ENCODE peak calls at places on chromosomes 6 and 20, in eight cellular contexts. O is lung, E is AG09309, C is GM12878, P is fibroblast of pulmonary artery, A is OCI-LY7, Z is testis, M is cardiac muscle cell. T is an unnamed sample.

GRCh38 chr6:71585472-71585871 is 296.9 kb downstream of the OGFRL1 start:
- DNase-seq in O (no peak), E (no peak), C (no peak), P (no peak), A (no peak), Z (peak), M (no peak), T (no peak)

GRCh38 chr6:130934848-130935585 is 107.8 kb downstream of the SMLR1 start:
- DNase-seq in O (no peak), E (no peak), C (no peak), P (peak), A (no peak), Z (no peak), M (peak), T (peak)

GRCh38 chr6:5308066-5308465 is 46.8 kb downstream of the FARS2 start:
- DNase-seq in O (no peak), E (no peak), C (no peak), P (no peak), A (no peak), Z (no peak), M (no peak), T (no peak)

GRCh38 chr6:90709597-90709996 is 122.7 kb upstream of the MAP3K7 start:
- DNase-seq in O (no peak), E (no peak), C (no peak), P (no peak), A (no peak), Z (no peak), M (no peak), T (no peak)

GRCh38 chr20:46027245-46027853 is 1.7 kb upstream of the SLC12A5 start:
- DNase-seq in O (no peak), E (peak), C (no peak), P (peak), A (peak), Z (peak), M (peak), T (peak)

GRCh38 chr20:63979549-63980316 is at the start of gene SAMD10:
- DNase-seq in O (peak), E (no peak), C (peak), P (no peak), A (peak), Z (peak), M (peak), T (no peak)

GRCh38 chr6:105739764-105740163 is 336.9 kb upstream of the PREP start:
- DNase-seq in O (no peak), E (no peak), C (no peak), P (no peak), A (no peak), Z (no peak), M (no peak), T (no peak)

GRCh38 chr6:42243046-42243445 is 25.4 kb upstream of the MRPS10 start:
- DNase-seq in O (no peak), E (no peak), C (no peak), P (no peak), A (no peak), Z (no peak), M (no peak), T (no peak)

GRCh38 chr20:7650481-7650880 is 289.8 kb downstream of the HAO1 start:
- DNase-seq in O (no peak), E (peak), C (no peak), P (peak), A (peak), Z (no peak), M (peak), T (peak)

GRCh38 chr6:71977860-71978259 is 91.5 kb downstream of the RIMS1 start:
- DNase-seq in O (no peak), E (no peak), C (no peak), P (peak), A (peak), Z (no peak), M (no peak), T (no peak)

GRCh38 chr6:136763716-136764521 is 28.4 kb downstream of the MAP3K5 start:
- DNase-seq in O (no peak), E (no peak), C (peak), P (no peak), A (peak), Z (no peak), M (no peak), T (no peak)

GRCh38 chr6:37491161-37491829 is 8.4 kb downstream of the CCDC167 start:
- DNase-seq in O (no peak), E (no peak), C (no peak), P (no peak), A (no peak), Z (no peak), M (no peak), T (no peak)

DNA sequence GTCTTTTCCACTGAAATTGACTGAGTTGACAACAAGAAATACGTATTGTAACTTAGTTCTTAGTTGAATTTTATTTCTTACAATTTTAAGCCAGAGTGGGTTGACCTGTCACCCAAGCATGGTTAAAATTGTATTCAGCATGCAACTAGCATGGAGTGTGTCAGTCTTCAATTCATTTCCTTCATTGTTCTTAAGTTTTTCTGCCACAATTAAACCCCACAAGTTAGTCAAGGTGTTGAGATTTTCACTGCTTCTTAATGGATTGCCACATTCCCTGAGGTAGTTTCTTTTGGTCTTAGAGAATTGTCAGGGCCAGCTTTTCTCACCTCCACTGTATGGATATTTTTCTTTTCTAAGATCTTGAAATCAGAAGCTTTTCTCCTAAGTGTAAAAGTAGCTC is 2.1 kb downstream of the PTPN1 start:
- DNase-seq in O (no peak), E (no peak), C (no peak), P (no peak), A (no peak), Z (no peak), M (no peak), T (no peak)
- H3K4me3 ChIP-seq in O (peak), E (no peak), C (peak), P (peak), A (peak), Z (no peak), M (peak), T (peak)

GRCh38 chr6:21003780-21004541 is 469.7 kb downstream of the CDKAL1 start:
- DNase-seq in O (no peak), E (no peak), C (peak), P (peak), A (peak), Z (no peak), M (peak), T (peak)

GRCh38 chr6:21001736-21002135 is 467.5 kb downstream of the CDKAL1 start:
- DNase-seq in O (no peak), E (peak), C (no peak), P (peak), A (no peak), Z (no peak), M (peak), T (peak)

GRCh38 chr6:21000391-21000801 is 466.1 kb downstream of the CDKAL1 start:
- DNase-seq in O (no peak), E (no peak), C (no peak), P (peak), A (no peak), Z (no peak), M (peak), T (peak)

DNA sequence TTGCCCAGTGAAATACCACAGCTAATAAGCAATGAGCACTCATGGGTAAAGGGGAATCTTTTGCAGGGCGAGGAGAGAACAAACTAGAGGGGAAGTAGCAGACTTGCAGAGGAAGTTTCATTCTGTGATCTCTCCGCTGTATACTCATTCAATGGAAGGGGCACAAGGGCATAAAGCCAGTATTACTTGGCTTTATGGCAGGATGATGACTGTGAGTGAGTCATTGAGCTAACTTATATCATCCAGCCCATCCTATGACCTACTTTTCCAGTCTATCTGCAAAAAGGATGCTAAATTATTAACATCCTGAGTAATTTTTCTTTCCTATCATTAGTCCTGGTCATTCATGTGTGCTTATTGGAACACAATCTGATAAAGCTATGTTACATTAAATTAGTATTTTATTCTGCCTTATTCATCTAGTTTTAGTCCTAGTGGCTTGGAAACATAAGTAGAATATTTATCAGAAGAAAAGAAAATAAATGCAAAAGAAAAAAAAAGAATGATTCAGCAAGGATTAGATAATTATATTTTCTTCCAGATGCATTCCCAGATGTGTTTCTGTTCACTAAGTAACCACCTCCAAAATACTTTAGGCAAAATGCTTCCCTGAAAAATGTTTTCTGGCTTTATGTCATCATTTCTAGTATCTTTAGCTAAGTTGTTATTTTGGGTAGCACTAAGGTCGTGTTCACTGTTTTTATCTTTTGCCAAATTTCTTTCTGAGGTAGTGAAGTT is 471.7 kb downstream of the CDKAL1 start:
- DNase-seq in O (no peak), E (no peak), C (peak), P (peak), A (no peak), Z (no peak), M (peak), T (peak)
- TF ChIP-seq CTCF in O (no peak), E (no peak), C (no peak), P (no peak), A (no peak), Z (no peak), M (no peak), T (no peak)

GRCh38 chr6:117401799-117402198 is 23.9 kb downstream of the ROS1 start:
- DNase-seq in O (no peak), E (no peak), C (no peak), P (no peak), A (no peak), Z (no peak), M (no peak), T (no peak)
- H3K4me3 ChIP-seq in O (no peak), E (no peak), C (no peak), P (no peak), A (no peak), Z (no peak), M (no peak), T (no peak)

DNA sequence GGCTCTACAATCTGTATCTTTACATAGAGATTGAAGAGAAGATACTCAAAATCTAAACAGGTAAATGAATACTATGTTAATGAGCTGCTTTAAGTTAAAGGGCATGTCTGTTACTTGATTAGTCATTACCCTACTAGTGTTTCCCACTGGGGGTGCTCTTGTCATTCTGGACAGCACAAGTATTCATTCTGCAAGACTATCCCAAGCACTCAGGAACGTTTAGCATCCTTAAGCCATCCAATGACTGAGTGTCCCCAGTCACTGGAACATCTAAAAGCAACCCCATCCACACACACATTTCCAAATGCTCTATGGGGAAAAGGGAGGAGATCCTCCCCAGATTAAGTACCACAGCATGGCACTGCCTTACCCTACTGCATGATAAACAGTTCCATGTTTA is 25.7 kb downstream of the EZR start:
- DNase-seq in O (no peak), E (no peak), C (no peak), P (peak), A (peak), Z (no peak), M (peak), T (peak)
- TF ChIP-seq CTCF in O (no peak), E (peak), C (peak), P (peak), A (peak), Z (no peak), M (peak), T (peak)

GRCh38 chr6:135087403-135087802 is 32.8 kb upstream of the HBS1L start:
- DNase-seq in O (no peak), E (no peak), C (no peak), P (no peak), A (peak), Z (no peak), M (no peak), T (no peak)
- H3K4me3 ChIP-seq in O (no peak), E (no peak), C (no peak), P (no peak), A (no peak), Z (no peak), M (no peak), T (no peak)

GRCh38 chr6:56399672-56400263 is 152.4 kb upstream of the COL21A1 start:
- DNase-seq in O (no peak), E (no peak), C (no peak), P (no peak), A (no peak), Z (no peak), M (no peak), T (no peak)

GRCh38 chr6:56403663-56404200 is 156.4 kb upstream of the COL21A1 start:
- DNase-seq in O (no peak), E (no peak), C (no peak), P (no peak), A (no peak), Z (no peak), M (peak), T (no peak)

GRCh38 chr6:56399250-56399671 is 151.9 kb upstream of the COL21A1 start:
- DNase-seq in O (no peak), E (no peak), C (no peak), P (peak), A (no peak), Z (no peak), M (peak), T (peak)

GRCh38 chr6:56401477-56402070 is 154.2 kb upstream of the COL21A1 start:
- DNase-seq in O (no peak), E (no peak), C (no peak), P (no peak), A (no peak), Z (no peak), M (no peak), T (no peak)

DNA sequence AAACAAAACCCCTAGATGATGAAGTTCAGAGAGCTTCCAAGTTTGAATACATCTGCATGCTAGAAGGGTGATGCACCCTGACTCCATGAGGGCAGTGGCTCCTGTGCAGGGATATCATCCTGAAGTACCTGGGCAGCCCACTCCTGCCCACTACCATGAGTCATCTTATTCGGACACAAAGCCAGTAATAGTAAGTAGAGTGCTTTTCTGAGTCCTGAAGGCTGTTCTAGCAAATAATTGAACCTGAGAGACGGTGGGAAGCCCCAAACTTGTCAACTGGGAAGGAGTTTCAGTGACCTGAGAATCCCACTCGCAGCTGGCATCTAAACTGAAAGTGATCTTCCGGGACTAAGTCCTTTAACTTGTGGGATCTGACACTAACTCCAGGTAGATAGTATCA is 152.9 kb upstream of the COL21A1 start:
- DNase-seq in O (no peak), E (no peak), C (no peak), P (no peak), A (no peak), Z (no peak), M (no peak), T (no peak)
- TF ChIP-seq CTCF in O (no peak), E (no peak), C (no peak), P (no peak), A (no peak), Z (no peak), M (no peak), T (no peak)

DNA sequence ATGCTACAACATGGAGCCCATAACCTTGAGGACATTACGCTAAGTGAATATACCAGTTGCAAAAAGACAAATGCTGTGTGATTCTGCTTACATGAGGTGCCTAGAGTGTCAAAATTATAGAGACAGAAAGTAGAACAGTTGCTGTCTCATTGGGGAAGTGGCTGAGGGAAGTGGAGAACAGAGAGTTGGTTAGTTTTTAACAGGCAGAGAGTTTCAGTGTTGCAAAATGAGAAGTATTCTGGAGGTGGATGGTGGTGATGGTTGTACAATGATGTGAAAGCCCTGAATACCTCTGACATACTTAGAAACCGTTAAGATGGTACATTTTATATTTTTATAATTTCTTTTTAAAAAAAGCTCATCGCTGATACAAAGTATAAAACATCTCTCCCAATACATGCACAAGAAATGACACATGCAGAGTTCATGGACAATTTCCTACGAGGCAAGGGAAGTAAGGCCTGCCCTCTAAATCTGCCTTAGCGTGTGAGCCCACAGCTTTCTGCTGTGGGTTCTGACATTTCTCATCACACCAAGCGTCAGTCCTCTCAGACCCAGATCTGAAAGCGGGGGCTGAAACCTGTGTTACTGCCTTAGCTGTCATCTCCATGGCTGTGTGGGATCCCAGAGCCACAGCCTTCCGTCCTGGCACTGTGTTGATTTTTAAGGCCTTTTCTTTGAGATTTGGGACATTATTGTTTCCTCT is 126.0 kb downstream of the RNASET2 start:
- DNase-seq in O (no peak), E (no peak), C (peak), P (no peak), A (no peak), Z (no peak), M (no peak), T (no peak)
- H3K4me3 ChIP-seq in O (no peak), E (no peak), C (peak), P (no peak), A (no peak), Z (no peak), M (no peak), T (no peak)

GRCh38 chr6:106910999-106911949 is 63.3 kb downstream of the CD24 start:
- DNase-seq in O (no peak), E (no peak), C (no peak), P (no peak), A (no peak), Z (no peak), M (no peak), T (no peak)
- TF ChIP-seq CTCF in O (no peak), E (no peak), C (no peak), P (no peak), A (no peak), Z (no peak), M (no peak), T (no peak)

T was measured in fibroblast of villous mesenchyme.